ENCODE peak calls at places on chromosomes 13 and 19, in eight cellular contexts. Q is fibroblast of lung, G is GM06990, K is mesothelial cell of epicardium, D is GM13977, I is astrocyte of the cerebellum, B is upper lobe of left lung, F is mammary epithelial cell. C is an unnamed sample.

GRCh38 chr13:97018029-97018819 is 23.9 kb upstream of the OXGR1 start:
- DNase-seq in Q (peak), G (no peak), K (peak), D (peak), I (peak), B (no peak), F (peak), C (peak)

GRCh38 chr19:17035842-17036424 is 9.3 kb upstream of the CPAMD8 start:
- DNase-seq in Q (no peak), G (no peak), K (no peak), D (no peak), I (no peak), B (no peak), F (no peak), C (no peak)

GRCh38 chr19:18479964-18480723 is 41.7 kb downstream of the ELL start:
- DNase-seq in Q (peak), G (no peak), K (no peak), D (no peak), I (no peak), B (no peak), F (no peak), C (no peak)

GRCh38 chr19:17671906-17672305 is 16.2 kb downstream of the UNC13A start:
- DNase-seq in Q (peak), G (no peak), K (no peak), D (peak), I (no peak), B (no peak), F (peak), C (peak)

GRCh38 chr13:97224544-97225324 is 2.6 kb downstream of the MBNL2 start:
- DNase-seq in Q (peak), G (no peak), K (no peak), D (peak), I (peak), B (no peak), F (peak), C (no peak)

GRCh38 chr19:40744554-40745401 is 5.5 kb downstream of the ACTMAP start:
- DNase-seq in Q (no peak), G (no peak), K (no peak), D (no peak), I (no peak), B (peak), F (no peak), C (no peak)

GRCh38 chr13:34357435-34358232 is 539.7 kb downstream of the RFC3 start:
- DNase-seq in Q (peak), G (no peak), K (no peak), D (no peak), I (no peak), B (no peak), F (peak), C (no peak)

GRCh38 chr19:18737337-18737953 is 53.7 kb downstream of the COMP start:
- DNase-seq in Q (peak), G (no peak), K (no peak), D (no peak), I (no peak), B (no peak), F (no peak), C (no peak)

GRCh38 chr19:2603320-2603719 is 99.2 kb downstream of the GNG7 start:
- DNase-seq in Q (peak), G (no peak), K (peak), D (no peak), I (peak), B (peak), F (no peak), C (no peak)

GRCh38 chr19:19206938-19207337 is 3.7 kb upstream of the NR2C2AP start:
- DNase-seq in Q (no peak), G (no peak), K (no peak), D (no peak), I (no peak), B (no peak), F (no peak), C (no peak)

GRCh38 chr13:101149735-101150380 is 266.4 kb downstream of the NALCN start:
- DNase-seq in Q (peak), G (no peak), K (no peak), D (no peak), I (no peak), B (no peak), F (peak), C (no peak)

GRCh38 chr13:99383946-99384345 is 76.7 kb upstream of the GPR183 start:
- DNase-seq in Q (no peak), G (no peak), K (no peak), D (no peak), I (no peak), B (no peak), F (no peak), C (no peak)

GRCh38 chr13:113402471-113403254 is 38.7 kb upstream of the GRTP1 start:
- DNase-seq in Q (no peak), G (no peak), K (peak), D (no peak), I (no peak), B (peak), F (no peak), C (no peak)

GRCh38 chr13:103386341-103386740 is 320.1 kb upstream of the SLC10A2 start:
- DNase-seq in Q (peak), G (no peak), K (no peak), D (no peak), I (peak), B (no peak), F (peak), C (no peak)

GRCh38 chr19:15374105-15374651 is 5.4 kb downstream of the AKAP8 start:
- DNase-seq in Q (no peak), G (no peak), K (no peak), D (no peak), I (no peak), B (no peak), F (no peak), C (no peak)

GRCh38 chr13:76672422-76672821 is 213.8 kb downstream of the KCTD12 start:
- DNase-seq in Q (peak), G (no peak), K (no peak), D (no peak), I (peak), B (no peak), F (peak), C (no peak)

GRCh38 chr13:77143325-77143907 is 116.5 kb upstream of the FBXL3 start:
- DNase-seq in Q (peak), G (no peak), K (no peak), D (no peak), I (no peak), B (no peak), F (peak), C (no peak)

GRCh38 chr19:35038623-35039512 is 2.7 kb upstream of the HPN start:
- DNase-seq in Q (peak), G (no peak), K (no peak), D (no peak), I (no peak), B (no peak), F (no peak), C (no peak)

GRCh38 chr13:42803563-42804212 is 22.3 kb downstream of the FAM216B start:
- DNase-seq in Q (no peak), G (no peak), K (no peak), D (no peak), I (no peak), B (no peak), F (no peak), C (no peak)

GRCh38 chr13:95982144-95982543 is 71.1 kb downstream of the UGGT2 start:
- DNase-seq in Q (no peak), G (no peak), K (no peak), D (no peak), I (no peak), B (no peak), F (no peak), C (no peak)

GRCh38 chr19:17114414-17114831 is 38.8 kb downstream of the MYO9B start:
- DNase-seq in Q (peak), G (no peak), K (no peak), D (no peak), I (peak), B (no peak), F (peak), C (no peak)

GRCh38 chr13:69857188-69857821 is 250.3 kb upstream of the ATXN8OS start:
- DNase-seq in Q (peak), G (peak), K (no peak), D (peak), I (peak), B (no peak), F (peak), C (no peak)

GRCh38 chr19:41909706-41910105 is 18.5 kb downstream of the ERFL start:
- DNase-seq in Q (no peak), G (no peak), K (no peak), D (no peak), I (no peak), B (no peak), F (no peak), C (no peak)

GRCh38 chr13:36530050-36530789 is 97.9 kb downstream of the CCNA1 start:
- DNase-seq in Q (peak), G (no peak), K (no peak), D (no peak), I (peak), B (no peak), F (peak), C (no peak)

GRCh38 chr19:27905074-27905473 is 1307.9 kb downstream of the UQCRFS1 start:
- DNase-seq in Q (no peak), G (no peak), K (no peak), D (no peak), I (no peak), B (no peak), F (no peak), C (no peak)

GRCh38 chr13:110557610-110558305 is 3.8 kb downstream of the RAB20 start:
- DNase-seq in Q (no peak), G (no peak), K (no peak), D (no peak), I (no peak), B (peak), F (no peak), C (no peak)

GRCh38 chr13:98171806-98172569 is 5.1 kb downstream of the RNF113B start:
- DNase-seq in Q (peak), G (no peak), K (no peak), D (no peak), I (no peak), B (peak), F (no peak), C (no peak)

GRCh38 chr19:58319241-58319640 is 7.6 kb upstream of the ZSCAN22 start:
- DNase-seq in Q (no peak), G (no peak), K (no peak), D (no peak), I (no peak), B (no peak), F (peak), C (no peak)

GRCh38 chr19:13058951-13059660 is 43.6 kb downstream of the LYL1 start:
- DNase-seq in Q (no peak), G (no peak), K (no peak), D (no peak), I (no peak), B (no peak), F (no peak), C (no peak)

GRCh38 chr19:55225415-55225958 is 3.1 kb downstream of the TMEM86B start:
- DNase-seq in Q (no peak), G (no peak), K (no peak), D (no peak), I (no peak), B (no peak), F (no peak), C (no peak)

GRCh38 chr19:1968279-1969175 is 27.6 kb downstream of the CSNK1G2 start:
- DNase-seq in Q (no peak), G (no peak), K (no peak), D (no peak), I (no peak), B (peak), F (no peak), C (no peak)

GRCh38 chr13:30113531-30113930 is 193.8 kb downstream of the KATNAL1 start:
- DNase-seq in Q (no peak), G (no peak), K (no peak), D (no peak), I (no peak), B (no peak), F (no peak), C (no peak)

DNA sequence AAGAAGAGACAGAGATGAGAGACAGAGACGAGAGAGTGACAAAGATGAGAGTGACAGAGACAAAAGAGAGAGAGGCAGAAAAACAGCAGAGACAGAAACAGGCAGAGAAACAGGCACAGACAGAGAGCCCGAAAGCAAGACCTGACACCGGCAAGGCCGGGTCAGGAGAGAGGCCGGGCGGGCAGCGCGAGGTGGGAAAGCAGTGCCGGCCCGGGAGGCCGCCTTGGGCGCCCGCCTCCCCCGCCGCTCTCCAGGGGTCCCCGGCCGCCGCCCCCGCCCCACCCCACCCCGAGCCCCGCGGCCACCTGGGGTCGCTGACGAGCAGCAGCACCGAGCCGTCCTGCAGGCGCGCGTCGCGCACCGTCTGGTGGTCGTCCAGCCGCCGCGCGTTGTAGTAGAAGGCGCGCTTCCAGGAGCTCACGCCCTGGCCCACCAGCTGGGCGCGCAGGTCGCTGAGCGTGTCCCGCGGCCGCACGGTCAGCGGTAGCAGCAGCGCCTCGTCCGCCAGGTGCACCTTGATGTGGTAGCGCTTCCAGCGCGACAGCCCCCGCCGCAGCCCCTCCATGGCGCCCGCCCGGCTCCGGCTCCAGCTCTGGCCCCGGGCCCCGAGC is at the start of gene TINCR:
- DNase-seq in Q (no peak), G (no peak), K (no peak), D (peak), I (no peak), B (peak), F (no peak), C (peak)
- TF ChIP-seq CTCF in Q (no peak), G (no peak), K (no peak), D (no peak), I (no peak), B (no peak), F (peak), C (peak)

GRCh38 chr13:82330499-82330898 is 1551.8 kb downstream of the SLITRK1 start:
- DNase-seq in Q (no peak), G (no peak), K (no peak), D (peak), I (no peak), B (no peak), F (peak), C (no peak)
- TF ChIP-seq CTCF in Q (peak), G (peak), K (peak), D (peak), I (peak), B (no peak), F (peak), C (peak)

DNA sequence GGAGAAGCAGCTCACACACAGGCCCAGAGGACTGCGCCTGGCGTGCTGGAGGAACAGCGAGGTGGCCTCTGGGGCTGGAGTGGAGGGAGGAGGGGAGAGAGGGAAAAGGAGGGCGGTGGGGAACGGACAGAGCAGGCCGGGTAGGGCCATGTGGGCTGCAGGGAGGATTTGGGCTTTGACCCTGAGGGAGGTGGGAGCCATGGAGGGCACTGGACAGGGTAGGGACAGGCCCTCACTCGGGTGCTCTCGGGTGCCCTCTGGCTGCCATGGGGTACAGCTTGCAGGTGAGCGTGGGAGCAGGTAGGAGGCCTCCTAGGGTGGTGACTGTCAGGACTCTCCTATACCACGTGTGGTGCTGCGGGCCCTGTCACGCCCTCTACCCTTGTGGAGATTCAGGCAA is 22.8 kb downstream of the PLIN4 start:
- DNase-seq in Q (no peak), G (no peak), K (no peak), D (no peak), I (no peak), B (peak), F (peak), C (no peak)
- TF ChIP-seq CTCF in Q (no peak), G (peak), K (no peak), D (no peak), I (no peak), B (no peak), F (peak), C (no peak)

GRCh38 chr13:32023698-32024097 is 7.9 kb upstream of the FRY start:
- DNase-seq in Q (no peak), G (no peak), K (no peak), D (no peak), I (no peak), B (no peak), F (no peak), C (no peak)
- TF ChIP-seq CTCF in Q (peak), G (peak), K (peak), D (no peak), I (peak), B (no peak), F (peak), C (peak)

GRCh38 chr19:49492573-49493411 is 3.4 kb upstream of the RPS11 start:
- DNase-seq in Q (peak), G (no peak), K (no peak), D (no peak), I (no peak), B (no peak), F (no peak), C (no peak)

GRCh38 chr19:49491030-49491803 is 3.8 kb downstream of the RPL13A start:
- DNase-seq in Q (no peak), G (no peak), K (no peak), D (no peak), I (no peak), B (no peak), F (no peak), C (no peak)

GRCh38 chr19:49489601-49490167 is 2.3 kb downstream of the RPL13A start:
- DNase-seq in Q (no peak), G (no peak), K (no peak), D (no peak), I (no peak), B (no peak), F (no peak), C (no peak)

GRCh38 chr19:49490287-49491029 is 3.0 kb downstream of the RPL13A start:
- DNase-seq in Q (no peak), G (no peak), K (no peak), D (no peak), I (no peak), B (no peak), F (no peak), C (no peak)

GRCh38 chr19:49491804-49492572 is 4.2 kb upstream of the RPS11 start:
- DNase-seq in Q (no peak), G (no peak), K (no peak), D (no peak), I (no peak), B (no peak), F (no peak), C (no peak)
- TF ChIP-seq CTCF in Q (no peak), G (no peak), K (no peak), D (no peak), I (no peak), B (no peak), F (no peak), C (no peak)